ENCODE peak calls at places on chromosome 6, in seven cellular contexts. Q is stimulated activated CD4-positive, alpha-beta T cell treated with anti-CD3 and anti-CD28 coated beads, Interleukin-1b, Interleukin-23, amount 100 ng/mL, for 1 hour; C is central memory CD8-positive, alpha-beta T cell; L is astrocyte; M is GM04504; X is GM12865; Y is cardiac fibroblast. W is an unnamed sample.
A peak's percentile ranks its signal among the peaks of the same experiment; 100 is the strongest.

GRCh38 chr6:80457044-80457933 is 350.8 kb downstream of the BCKDHB start:
- DNase-seq in Q (no peak), C (no peak), L (peak; percentile 97), M (peak; percentile 95), X (no peak), Y (peak; percentile 97), W (peak; percentile 96)

GRCh38 chr6:24931296-24931695 is 4.5 kb downstream of the RIPOR2 start:
- DNase-seq in Q (no peak), C (no peak), L (peak; percentile 55), M (no peak), X (no peak), Y (no peak), W (no peak)

GRCh38 chr6:44667668-44668390 is 280.3 kb downstream of the CDC5L start:
- DNase-seq in Q (no peak), C (no peak), L (no peak), M (no peak), X (peak; percentile 63), Y (peak; percentile 36), W (no peak)

GRCh38 chr6:113696960-113697359 is 160.2 kb upstream of the MARCKS start:
- DNase-seq in Q (no peak), C (no peak), L (no peak), M (no peak), X (no peak), Y (no peak), W (no peak)

GRCh38 chr6:10801224-10801848 is 37.0 kb downstream of the MAK start:
- DNase-seq in Q (peak; percentile 8), C (peak; percentile 45), L (peak; percentile 14), M (peak; percentile 11), X (peak; percentile 69), Y (peak; percentile 64), W (peak; percentile 21)

GRCh38 chr6:34990971-34991560 is 102.0 kb downstream of the ANKS1A start:
- DNase-seq in Q (no peak), C (no peak), L (peak; percentile 85), M (no peak), X (no peak), Y (peak; percentile 39), W (no peak)

GRCh38 chr6:30319146-30319835 is 7.4 kb upstream of the TRIM39 start:
- DNase-seq in Q (no peak), C (no peak), L (peak; percentile 13), M (no peak), X (no peak), Y (peak; percentile 18), W (no peak)

GRCh38 chr6:106114492-106114891 is 28.4 kb downstream of the PRDM1 start:
- DNase-seq in Q (no peak), C (no peak), L (no peak), M (no peak), X (peak; percentile 94), Y (no peak), W (no peak)

GRCh38 chr6:751765-752164 is 58.8 kb upstream of the EXOC2 start:
- DNase-seq in Q (no peak), C (no peak), L (no peak), M (no peak), X (no peak), Y (no peak), W (no peak)

GRCh38 chr6:51640016-51640415 is 447.4 kb downstream of the PKHD1 start:
- DNase-seq in Q (no peak), C (no peak), L (no peak), M (no peak), X (no peak), Y (no peak), W (no peak)

GRCh38 chr6:96528193-96528592 is 6.6 kb downstream of the UFL1 start:
- DNase-seq in Q (no peak), C (no peak), L (no peak), M (no peak), X (no peak), Y (no peak), W (no peak)

GRCh38 chr6:58198301-58198700 is 880.9 kb downstream of the PRIM2 start:
- DNase-seq in Q (no peak), C (no peak), L (no peak), M (no peak), X (no peak), Y (peak; percentile 73), W (peak; percentile 6)

GRCh38 chr6:36827261-36828079 is 11.8 kb downstream of the CPNE5 start:
- DNase-seq in Q (no peak), C (no peak), L (peak; percentile 92), M (no peak), X (no peak), Y (peak; percentile 89), W (peak; percentile 64)

GRCh38 chr6:148342146-148343027 is at the start of gene SASH1:
- DNase-seq in Q (no peak), C (no peak), L (peak; percentile 78), M (no peak), X (peak; percentile 5), Y (peak; percentile 86), W (peak; percentile 60)

GRCh38 chr6:28104392-28105250 is 19.8 kb upstream of the ZSCAN16 start:
- DNase-seq in Q (peak; percentile 53), C (peak; percentile 70), L (peak; percentile 68), M (peak; percentile 35), X (peak; percentile 94), Y (peak; percentile 68), W (peak; percentile 58)

GRCh38 chr6:48826318-48826595 is 636.8 kb downstream of the MMUT start:
- DNase-seq in Q (no peak), C (no peak), L (peak; percentile 13), M (no peak), X (no peak), Y (no peak), W (no peak)

GRCh38 chr6:134373282-134373922 is 55.5 kb upstream of the SGK1 start:
- DNase-seq in Q (no peak), C (no peak), L (peak; percentile 82), M (no peak), X (peak; percentile 86), Y (peak; percentile 95), W (peak; percentile 95)